ENCODE peak calls at places on chromosomes 1 and 21, in four cellular contexts. V is dorsolateral prefrontal cortex, M is glomerular endothelial cell, G is sciatic nerve. B is an unnamed sample.
A peak's percentile ranks its signal among the peaks of the same experiment; 100 is the strongest.

GRCh38 chr21:46667735-46668380 is 32.4 kb downstream of the PRMT2 start:
- DNase-seq in V (no peak), M (no peak), G (no peak), B (peak; percentile 40)

GRCh38 chr1:30366199-30366598 is 357.2 kb downstream of the MATN1 start:
- DNase-seq in V (no peak), M (no peak), G (no peak), B (no peak)

GRCh38 chr21:35203093-35204021 is 154.3 kb upstream of the RUNX1 start:
- DNase-seq in V (no peak), M (no peak), G (no peak), B (no peak)

GRCh38 chr1:40701684-40702083 is 10.2 kb downstream of the NFYC start:
- DNase-seq in V (no peak), M (no peak), G (no peak), B (no peak)

GRCh38 chr21:42047821-42048613 is 23.1 kb upstream of the UMODL1 start:
- DNase-seq in V (no peak), M (no peak), G (no peak), B (no peak)

GRCh38 chr1:198809247-198809646 is 170.4 kb downstream of the PTPRC start:
- DNase-seq in V (no peak), M (no peak), G (no peak), B (no peak)

GRCh38 chr21:36722370-36723368 is 23.8 kb downstream of the SIM2 start:
- DNase-seq in V (no peak), M (no peak), G (peak; percentile 17), B (no peak)

GRCh38 chr1:45563843-45564242 is 13.2 kb downstream of the AKR1A1 start:
- DNase-seq in V (no peak), M (no peak), G (no peak), B (no peak)

GRCh38 chr1:220368352-220369265 is 96.4 kb upstream of the RAB3GAP2 start:
- DNase-seq in V (no peak), M (no peak), G (no peak), B (no peak)

GRCh38 chr1:69911301-69911801 is 294.0 kb downstream of the LRRC40 start:
- DNase-seq in V (no peak), M (no peak), G (no peak), B (no peak)

GRCh38 chr1:83497563-83497962 is 501.4 kb downstream of the TTLL7 start:
- DNase-seq in V (no peak), M (no peak), G (no peak), B (no peak)

GRCh38 chr1:91502882-91503184 is 2.2 kb downstream of the CDC7 start:
- DNase-seq in V (no peak), M (no peak), G (no peak), B (no peak)

GRCh38 chr1:117735045-117735992 is 129.5 kb downstream of the TENT5C start:
- DNase-seq in V (no peak), M (no peak), G (no peak), B (no peak)

GRCh38 chr1:224757508-224757907 is 141.4 kb downstream of the CNIH3 start:
- DNase-seq in V (no peak), M (no peak), G (no peak), B (no peak)

GRCh38 chr1:228109962-228110488 is 926 bp upstream of the MRPL55 start:
- DNase-seq in V (no peak), M (no peak), G (no peak), B (no peak)

GRCh38 chr1:109763646-109764415 is at the start of gene EPS8L3:
- DNase-seq in V (no peak), M (no peak), G (peak; percentile 49), B (no peak)

GRCh38 chr1:6157528-6158174 is 22.5 kb downstream of the CHD5 start:
- DNase-seq in V (no peak), M (no peak), G (no peak), B (no peak)

GRCh38 chr1:33257759-33258712 is 1.7 kb downstream of the ZNF362 start:
- DNase-seq in V (no peak), M (no peak), G (no peak), B (no peak)

GRCh38 chr21:36482673-36483072 is 2.8 kb upstream of the CLDN14 start:
- DNase-seq in V (no peak), M (no peak), G (no peak), B (no peak)

GRCh38 chr21:43016728-43017127 is 42.4 kb downstream of the PKNOX1 start:
- DNase-seq in V (no peak), M (no peak), G (no peak), B (no peak)

GRCh38 chr1:100883963-100884362 is 10.7 kb downstream of the EXTL2 start:
- DNase-seq in V (no peak), M (no peak), G (no peak), B (no peak)

GRCh38 chr1:40986929-40987328 is 7.4 kb downstream of the CTPS1 start:
- DNase-seq in V (no peak), M (no peak), G (no peak), B (no peak)

GRCh38 chr1:95451054-95451453 is 217.0 kb downstream of the RWDD3 start:
- DNase-seq in V (no peak), M (no peak), G (no peak), B (no peak)

GRCh38 chr1:22916469-22916817 is 56.2 kb downstream of the LACTBL1 start:
- DNase-seq in V (peak; percentile 46), M (no peak), G (no peak), B (no peak)

GRCh38 chr1:61842863-61843514 is 100.7 kb downstream of the PATJ start:
- DNase-seq in V (peak; percentile 32), M (no peak), G (no peak), B (no peak)

GRCh38 chr1:160260436-160261382 is 1.6 kb downstream of the DCAF8 start:
- DNase-seq in V (no peak), M (peak; percentile 89), G (no peak), B (no peak)

GRCh38 chr1:201690528-201690927 is 138.4 kb upstream of the IPO9 start:
- DNase-seq in V (no peak), M (no peak), G (no peak), B (no peak)

GRCh38 chr21:25402134-25402957 is 204.9 kb downstream of the MRPL39 start:
- DNase-seq in V (no peak), M (no peak), G (no peak), B (no peak)

GRCh38 chr21:38310619-38311018 is 53.8 kb downstream of the KCNJ15 start:
- DNase-seq in V (no peak), M (no peak), G (no peak), B (no peak)

GRCh38 chr1:3074800-3075199 is 5.8 kb downstream of the PRDM16 start:
- DNase-seq in V (no peak), M (no peak), G (no peak), B (no peak)

GRCh38 chr1:9766759-9767442 is 56.9 kb downstream of the CLSTN1 start:
- DNase-seq in V (no peak), M (no peak), G (no peak), B (no peak)

GRCh38 chr1:181651276-181651675 is 168.0 kb downstream of the CACNA1E start:
- DNase-seq in V (no peak), M (no peak), G (no peak), B (no peak)

GRCh38 chr1:2267051-2267830 is 39.1 kb downstream of the SKI start:
- DNase-seq in V (no peak), M (no peak), G (no peak), B (no peak)

GRCh38 chr21:46057111-46057709 is 40.7 kb upstream of the COL6A2 start:
- DNase-seq in V (no peak), M (no peak), G (peak; percentile 62), B (no peak)

GRCh38 chr1:7455796-7456568 is 315.1 kb upstream of the VAMP3 start:
- DNase-seq in V (peak; percentile 29), M (no peak), G (no peak), B (no peak)

B was measured in GM06990.